ENCODE peak calls at places on chromosome 18, in eight cellular contexts. Y, F, P, N, S, L, R and Z are unnamed samples.

GRCh38 chr18:74513883-74514205 is 17.7 kb downstream of the CNDP2 start:
- DNase-seq in Y (no peak), F (no peak), P (peak; percentile 63), N (no peak), S (no peak), L (no peak), R (no peak), Z (no peak)

GRCh38 chr18:74447404-74448152 is 9.5 kb downstream of the DIPK1C start:
- DNase-seq in Y (no peak), F (no peak), P (no peak), N (no peak), S (no peak), L (no peak), R (no peak), Z (no peak)

GRCh38 chr18:9419956-9420631 is 55.2 kb upstream of the RALBP1 start:
- DNase-seq in Y (no peak), F (peak; percentile 85), P (no peak), N (no peak), S (no peak), L (no peak), R (no peak), Z (no peak)

GRCh38 chr18:7778181-7778580 is 211.1 kb downstream of the PTPRM start:
- DNase-seq in Y (no peak), F (peak; percentile 45), P (no peak), N (no peak), S (no peak), L (no peak), R (no peak), Z (no peak)

GRCh38 chr18:10526211-10526949 is 553 bp downstream of the NAPG start:
- DNase-seq in Y (peak; percentile 38), F (no peak), P (peak; percentile 87), N (peak; percentile 86), S (peak; percentile 67), L (peak; percentile 61), R (no peak), Z (peak; percentile 49)

GRCh38 chr18:2903006-2903405 is 56.2 kb downstream of the EMILIN2 start:
- DNase-seq in Y (no peak), F (no peak), P (peak; percentile 78), N (no peak), S (no peak), L (no peak), R (peak; percentile 69), Z (no peak)

GRCh38 chr18:63979409-63979908 is 9.6 kb downstream of the SERPINB8 start:
- DNase-seq in Y (peak; percentile 52), F (peak; percentile 23), P (no peak), N (no peak), S (peak; percentile 55), L (peak; percentile 25), R (peak; percentile 85), Z (no peak)

GRCh38 chr18:79522451-79523220 is 126.9 kb downstream of the NFATC1 start:
- DNase-seq in Y (no peak), F (no peak), P (peak; percentile 70), N (peak; percentile 55), S (no peak), L (no peak), R (no peak), Z (no peak)

GRCh38 chr18:11324956-11325873 is 175.8 kb upstream of the PIEZO2 start:
- DNase-seq in Y (no peak), F (peak; percentile 91), P (no peak), N (no peak), S (no peak), L (peak; percentile 53), R (no peak), Z (no peak)

GRCh38 chr18:11791131-11791530 is 60.1 kb upstream of the CHMP1B start:
- DNase-seq in Y (peak; percentile 56), F (no peak), P (no peak), N (no peak), S (no peak), L (no peak), R (no peak), Z (no peak)

GRCh38 chr18:50287028-50287440 is 458 bp downstream of the CXXC1 start:
- DNase-seq in Y (no peak), F (no peak), P (no peak), N (peak; percentile 70), S (no peak), L (no peak), R (peak; percentile 48), Z (no peak)

GRCh38 chr18:45063246-45064038 is 382.8 kb downstream of the SETBP1 start:
- DNase-seq in Y (no peak), F (no peak), P (no peak), N (no peak), S (no peak), L (no peak), R (no peak), Z (no peak)

GRCh38 chr18:32289480-32290075 is 99.7 kb downstream of the MEP1B start:
- DNase-seq in Y (peak; percentile 57), F (peak; percentile 39), P (no peak), N (no peak), S (peak; percentile 77), L (peak; percentile 10), R (peak; percentile 84), Z (no peak)

GRCh38 chr18:60466671-60467070 is 94.1 kb upstream of the MC4R start:
- DNase-seq in Y (no peak), F (no peak), P (no peak), N (no peak), S (no peak), L (no peak), R (no peak), Z (no peak)

GRCh38 chr18:35355140-35355618 is 11.0 kb upstream of the ZNF24 start:
- DNase-seq in Y (peak; percentile 39), F (peak; percentile 40), P (peak; percentile 80), N (peak; percentile 67), S (peak; percentile 63), L (peak; percentile 41), R (peak; percentile 99), Z (no peak)

GRCh38 chr18:23487738-23488625 is 15.3 kb upstream of the RMC1 start:
- DNase-seq in Y (peak; percentile 4), F (no peak), P (no peak), N (peak; percentile 73), S (peak; percentile 15), L (no peak), R (peak; percentile 28), Z (no peak)

GRCh38 chr18:34598136-34598635 is 111.9 kb upstream of the DTNA start:
- DNase-seq in Y (no peak), F (no peak), P (no peak), N (no peak), S (no peak), L (no peak), R (no peak), Z (no peak)

GRCh38 chr18:9631814-9632496 is 17.6 kb upstream of the PPP4R1 start:
- DNase-seq in Y (no peak), F (peak; percentile 88), P (no peak), N (no peak), S (peak; percentile 31), L (peak; percentile 80), R (no peak), Z (no peak)

GRCh38 chr18:76984193-76985155 is 148.1 kb downstream of the MBP start:
- DNase-seq in Y (no peak), F (no peak), P (no peak), N (peak; percentile 51), S (no peak), L (no peak), R (peak; percentile 22), Z (no peak)